ENCODE peak calls at places on chromosomes 13 and 19, in five cellular contexts. One of them, this sample, is unnamed.
A peak's percentile ranks its signal among the peaks of the same experiment; 100 is the strongest.

GRCh38 chr19:3413796-3414327 is 47.5 kb downstream of the NFIC start:
- DNase-seq in sigmoid colon: no peak
- DNase-seq in RWPE1: no peak
- DNase-seq in ascending aorta: no peak
- DNase-seq in neuronal stem cell: no peak
- DNase-seq in this sample: no peak

GRCh38 chr13:95624020-95624419 is 20.5 kb downstream of the DZIP1 start:
- DNase-seq in RWPE1: peak; percentile 42
- DNase-seq in neuronal stem cell: peak; percentile 51
- DNase-seq in ascending aorta: no peak
- DNase-seq in sigmoid colon: no peak
- DNase-seq in this sample: no peak

GRCh38 chr13:104436555-104436954 is 1370.3 kb upstream of the SLC10A2 start:
- DNase-seq in sigmoid colon: no peak
- DNase-seq in neuronal stem cell: no peak
- DNase-seq in RWPE1: no peak
- DNase-seq in ascending aorta: no peak
- DNase-seq in this sample: no peak

GRCh38 chr13:42280537-42280936 is 8.6 kb downstream of the AKAP11 start:
- DNase-seq in ascending aorta: no peak
- DNase-seq in sigmoid colon: no peak
- DNase-seq in neuronal stem cell: no peak
- DNase-seq in RWPE1: no peak
- DNase-seq in this sample: no peak

GRCh38 chr19:6326815-6327214 is 6.6 kb downstream of the ACER1 start:
- DNase-seq in sigmoid colon: no peak
- DNase-seq in ascending aorta: no peak
- DNase-seq in neuronal stem cell: no peak
- DNase-seq in RWPE1: no peak
- DNase-seq in this sample: no peak

GRCh38 chr19:30225615-30226463 is 146.3 kb upstream of the ZNF536 start:
- DNase-seq in sigmoid colon: peak; percentile 44
- DNase-seq in neuronal stem cell: no peak
- DNase-seq in ascending aorta: no peak
- DNase-seq in RWPE1: no peak
- DNase-seq in this sample: no peak

GRCh38 chr13:39485314-39485700 is 117.7 kb downstream of the LHFPL6 start:
- DNase-seq in RWPE1: no peak
- DNase-seq in sigmoid colon: no peak
- DNase-seq in ascending aorta: no peak
- DNase-seq in neuronal stem cell: no peak
- DNase-seq in this sample: no peak

GRCh38 chr19:5947435-5947834 is 30.5 kb downstream of the RANBP3 start:
- DNase-seq in RWPE1: no peak
- DNase-seq in sigmoid colon: peak; percentile 94
- DNase-seq in neuronal stem cell: no peak
- DNase-seq in ascending aorta: peak; percentile 79
- DNase-seq in this sample: no peak

GRCh38 chr13:113532156-113532806 is 41.8 kb upstream of the DCUN1D2 start:
- DNase-seq in RWPE1: peak; percentile 46
- DNase-seq in sigmoid colon: peak; percentile 56
- DNase-seq in neuronal stem cell: peak; percentile 63
- DNase-seq in ascending aorta: peak; percentile 56
- DNase-seq in this sample: no peak

GRCh38 chr13:29161653-29162052 is 341.5 kb downstream of the MTUS2 start:
- DNase-seq in RWPE1: no peak
- DNase-seq in ascending aorta: no peak
- DNase-seq in sigmoid colon: no peak
- DNase-seq in neuronal stem cell: no peak
- DNase-seq in this sample: no peak

GRCh38 chr13:89925107-89925506 is 1422.4 kb upstream of the MIR17HG start:
- DNase-seq in RWPE1: peak; percentile 26
- DNase-seq in sigmoid colon: no peak
- DNase-seq in neuronal stem cell: peak; percentile 12
- DNase-seq in ascending aorta: no peak
- DNase-seq in this sample: no peak

GRCh38 chr13:93355094-93355493 is 128.5 kb downstream of the GPC6 start:
- DNase-seq in ascending aorta: no peak
- DNase-seq in RWPE1: no peak
- DNase-seq in neuronal stem cell: no peak
- DNase-seq in sigmoid colon: no peak
- DNase-seq in this sample: no peak

GRCh38 chr19:54523403-54523802 is 20.8 kb downstream of the LAIR2 start:
- DNase-seq in neuronal stem cell: no peak
- DNase-seq in RWPE1: peak; percentile 57
- DNase-seq in sigmoid colon: no peak
- DNase-seq in ascending aorta: no peak
- DNase-seq in this sample: no peak

GRCh38 chr13:31485183-31485582 is 254.1 kb upstream of the RXFP2 start:
- DNase-seq in sigmoid colon: no peak
- DNase-seq in neuronal stem cell: no peak
- DNase-seq in RWPE1: no peak
- DNase-seq in ascending aorta: no peak
- DNase-seq in this sample: no peak

GRCh38 chr13:99231726-99232125 is 26.5 kb downstream of the GPR18 start:
- DNase-seq in ascending aorta: no peak
- DNase-seq in sigmoid colon: no peak
- DNase-seq in RWPE1: no peak
- DNase-seq in neuronal stem cell: no peak
- DNase-seq in this sample: no peak

GRCh38 chr19:23802290-23802689 is 43.6 kb upstream of the ZNF681 start:
- DNase-seq in neuronal stem cell: no peak
- DNase-seq in ascending aorta: no peak
- DNase-seq in sigmoid colon: no peak
- DNase-seq in RWPE1: no peak
- DNase-seq in this sample: no peak

GRCh38 chr19:13262450-13262849 is 112.2 kb downstream of the IER2 start:
- DNase-seq in ascending aorta: no peak
- DNase-seq in RWPE1: peak; percentile 72
- DNase-seq in neuronal stem cell: no peak
- DNase-seq in sigmoid colon: no peak
- DNase-seq in this sample: no peak

GRCh38 chr13:108527849-108528248 is 101.6 kb upstream of the MYO16 start:
- DNase-seq in RWPE1: no peak
- DNase-seq in ascending aorta: no peak
- DNase-seq in sigmoid colon: no peak
- DNase-seq in neuronal stem cell: no peak
- DNase-seq in this sample: no peak

GRCh38 chr19:29841209-29841558 is 29.4 kb downstream of the CCNE1 start:
- DNase-seq in sigmoid colon: peak; percentile 48
- DNase-seq in neuronal stem cell: no peak
- DNase-seq in RWPE1: no peak
- DNase-seq in ascending aorta: no peak
- DNase-seq in this sample: no peak

GRCh38 chr19:45079063-45079910 is at the start of gene GEMIN7:
- DNase-seq in neuronal stem cell: peak; percentile 78
- DNase-seq in RWPE1: peak; percentile 67
- DNase-seq in ascending aorta: peak; percentile 84
- DNase-seq in sigmoid colon: peak; percentile 87
- DNase-seq in this sample: no peak

GRCh38 chr19:23823952-23824389 is 65.3 kb upstream of the ZNF681 start:
- DNase-seq in neuronal stem cell: peak; percentile 0
- DNase-seq in sigmoid colon: no peak
- DNase-seq in ascending aorta: no peak
- DNase-seq in RWPE1: no peak
- DNase-seq in this sample: no peak

GRCh38 chr13:58587183-58587582 is 955.6 kb downstream of the PCDH17 start:
- DNase-seq in neuronal stem cell: no peak
- DNase-seq in ascending aorta: no peak
- DNase-seq in sigmoid colon: no peak
- DNase-seq in RWPE1: no peak
- DNase-seq in this sample: no peak

GRCh38 chr13:27533155-27533643 is 82.8 kb upstream of the MTIF3 start:
- DNase-seq in RWPE1: peak; percentile 60
- DNase-seq in sigmoid colon: peak; percentile 87
- DNase-seq in ascending aorta: peak; percentile 84
- DNase-seq in neuronal stem cell: peak; percentile 79
- DNase-seq in this sample: peak; percentile 76

GRCh38 chr13:43129511-43130130 is 106.2 kb downstream of the DNAJC15 start:
- DNase-seq in RWPE1: no peak
- DNase-seq in ascending aorta: no peak
- DNase-seq in neuronal stem cell: no peak
- DNase-seq in sigmoid colon: no peak
- DNase-seq in this sample: no peak

GRCh38 chr19:6319376-6319775 is 14.0 kb downstream of the ACER1 start:
- DNase-seq in neuronal stem cell: no peak
- DNase-seq in ascending aorta: no peak
- DNase-seq in RWPE1: no peak
- DNase-seq in sigmoid colon: no peak
- DNase-seq in this sample: no peak

GRCh38 chr19:49637865-49638350 is 2.0 kb downstream of the RRAS start:
- DNase-seq in sigmoid colon: peak; percentile 96
- DNase-seq in RWPE1: peak; percentile 72
- DNase-seq in ascending aorta: peak; percentile 93
- DNase-seq in neuronal stem cell: no peak
- DNase-seq in this sample: peak; percentile 95

GRCh38 chr19:33212773-33213172 is 12.9 kb downstream of the SLC7A10 start:
- DNase-seq in sigmoid colon: no peak
- DNase-seq in ascending aorta: no peak
- DNase-seq in RWPE1: no peak
- DNase-seq in neuronal stem cell: no peak
- DNase-seq in this sample: no peak

GRCh38 chr13:24184265-24184841 is 23.8 kb downstream of the SPATA13 start:
- DNase-seq in sigmoid colon: no peak
- DNase-seq in ascending aorta: no peak
- DNase-seq in RWPE1: no peak
- DNase-seq in neuronal stem cell: no peak
- DNase-seq in this sample: no peak

GRCh38 chr13:24181991-24182702 is 21.6 kb downstream of the SPATA13 start:
- DNase-seq in sigmoid colon: no peak
- DNase-seq in RWPE1: no peak
- DNase-seq in neuronal stem cell: no peak
- DNase-seq in ascending aorta: no peak
- DNase-seq in this sample: no peak

GRCh38 chr13:24182703-24183081 is 22.2 kb downstream of the SPATA13 start:
- DNase-seq in sigmoid colon: no peak
- DNase-seq in RWPE1: no peak
- DNase-seq in ascending aorta: no peak
- DNase-seq in neuronal stem cell: no peak
- DNase-seq in this sample: no peak

GRCh38 chr13:24184855-24185254 is 24.3 kb downstream of the SPATA13 start:
- DNase-seq in RWPE1: no peak
- DNase-seq in ascending aorta: no peak
- DNase-seq in sigmoid colon: no peak
- DNase-seq in neuronal stem cell: no peak
- DNase-seq in this sample: no peak

DNA sequence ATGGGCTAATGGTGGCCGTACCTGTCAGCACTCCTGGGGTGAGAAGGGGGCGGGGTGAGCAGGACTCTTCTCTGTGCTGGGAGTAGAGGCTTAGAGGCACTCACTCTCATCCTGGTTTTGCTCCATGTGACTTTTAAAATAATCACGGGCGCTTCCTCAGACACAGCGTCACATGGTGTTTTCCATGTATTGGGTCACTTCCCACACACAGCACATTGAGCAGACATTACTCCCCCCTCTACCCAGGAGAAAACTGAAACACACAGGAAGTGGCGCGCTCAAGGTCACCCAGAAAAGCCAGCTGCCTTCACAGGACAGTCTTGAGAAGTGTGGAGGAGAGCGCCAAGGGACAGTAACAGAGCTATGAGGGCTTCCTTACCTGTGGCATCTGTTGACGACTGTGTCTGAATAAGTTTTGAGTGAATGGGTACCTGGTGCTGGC is 23.2 kb downstream of the SPATA13 start:
- DNase-seq in ascending aorta: no peak
- DNase-seq in neuronal stem cell: no peak
- DNase-seq in RWPE1: no peak
- DNase-seq in sigmoid colon: no peak
- DNase-seq in this sample: no peak
- H3K27ac ChIP-seq in ascending aorta: no peak overlapping the region
- H3K27ac ChIP-seq in neuronal stem cell: no peak overlapping the region
- H3K27ac ChIP-seq in RWPE1: no peak overlapping the region
- H3K27ac ChIP-seq in sigmoid colon: no peak overlapping the region
- H3K27ac ChIP-seq in this sample: no peak overlapping the region

DNA sequence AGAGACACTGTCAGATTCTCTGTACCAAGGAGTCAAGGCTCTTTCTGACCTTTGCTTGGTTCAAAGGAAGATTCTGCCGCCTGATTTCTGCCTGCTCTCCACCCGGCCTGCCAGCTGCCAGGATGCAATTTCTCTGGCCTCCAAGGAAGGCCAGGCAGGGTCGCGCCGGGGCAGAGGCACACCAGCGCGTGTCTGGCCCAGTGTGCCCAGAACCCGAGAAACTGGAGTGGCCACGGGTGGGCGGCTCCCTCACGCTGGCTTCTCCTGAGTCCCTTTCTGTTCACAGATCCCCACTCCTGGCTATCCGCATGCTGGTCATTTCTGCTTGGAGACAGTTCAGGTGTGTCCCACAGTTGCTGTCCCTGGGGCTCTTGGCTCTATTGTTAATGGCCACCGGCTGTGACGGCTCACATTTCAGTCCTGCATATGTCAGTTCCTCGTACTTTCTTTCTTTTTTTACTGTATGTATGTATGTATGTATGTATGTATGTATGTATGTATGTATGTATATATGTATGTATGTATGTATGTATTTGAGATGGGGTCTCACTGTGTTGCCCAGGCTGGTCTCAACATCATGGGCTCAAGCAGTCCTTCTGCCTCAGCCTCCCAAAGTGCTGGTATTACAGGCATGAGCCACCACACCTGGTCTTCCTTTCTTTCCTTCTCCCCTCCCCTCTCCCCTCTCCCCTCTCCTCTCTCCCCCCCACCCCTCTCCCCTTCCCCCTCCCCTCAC is 16.9 kb downstream of the TMPRSS9 start:
- DNase-seq in sigmoid colon: no peak
- DNase-seq in neuronal stem cell: no peak
- DNase-seq in RWPE1: no peak
- DNase-seq in ascending aorta: no peak
- DNase-seq in this sample: no peak
- H3K27ac ChIP-seq in sigmoid colon: no peak overlapping the region
- H3K27ac ChIP-seq in neuronal stem cell: no peak overlapping the region
- H3K27ac ChIP-seq in RWPE1: peak overlapping the region; percentile 28
- H3K27ac ChIP-seq in ascending aorta: no peak overlapping the region
- H3K27ac ChIP-seq in this sample: no peak overlapping the region

GRCh38 chr19:38387550-38388309 is at the start of gene GGN:
- DNase-seq in sigmoid colon: peak; percentile 87
- DNase-seq in neuronal stem cell: peak; percentile 99
- DNase-seq in ascending aorta: peak; percentile 95
- DNase-seq in RWPE1: peak; percentile 98
- DNase-seq in this sample: peak; percentile 91

GRCh38 chr19:38388310-38389100 is at the start of gene SPRED3:
- DNase-seq in sigmoid colon: no peak
- DNase-seq in RWPE1: peak; percentile 76
- DNase-seq in neuronal stem cell: no peak
- DNase-seq in ascending aorta: no peak
- DNase-seq in this sample: no peak

GRCh38 chr19:38389101-38389925 is 816 bp downstream of the SPRED3 start:
- DNase-seq in RWPE1: peak; percentile 91
- DNase-seq in sigmoid colon: no peak
- DNase-seq in neuronal stem cell: peak; percentile 32
- DNase-seq in ascending aorta: peak; percentile 84
- DNase-seq in this sample: no peak

GRCh38 chr19:38391911-38392464 is 3.5 kb downstream of the SPRED3 start:
- DNase-seq in ascending aorta: no peak
- DNase-seq in sigmoid colon: no peak
- DNase-seq in RWPE1: no peak
- DNase-seq in neuronal stem cell: no peak
- DNase-seq in this sample: no peak

GRCh38 chr19:38389957-38390924 is 1.7 kb downstream of the SPRED3 start:
- DNase-seq in sigmoid colon: no peak
- DNase-seq in RWPE1: no peak
- DNase-seq in ascending aorta: no peak
- DNase-seq in neuronal stem cell: no peak
- DNase-seq in this sample: no peak
- H3K27ac ChIP-seq in sigmoid colon: no peak overlapping the region
- H3K27ac ChIP-seq in RWPE1: peak overlapping the region; percentile 94
- H3K27ac ChIP-seq in ascending aorta: peak overlapping the region; percentile 97
- H3K27ac ChIP-seq in neuronal stem cell: no peak overlapping the region
- H3K27ac ChIP-seq in this sample: peak overlapping the region; percentile 89

GRCh38 chr19:15181394-15181793 is 19.4 kb downstream of the NOTCH3 start:
- DNase-seq in sigmoid colon: no peak
- DNase-seq in neuronal stem cell: no peak
- DNase-seq in RWPE1: no peak
- DNase-seq in ascending aorta: no peak
- DNase-seq in this sample: no peak
- H3K27ac ChIP-seq in sigmoid colon: no peak overlapping the region
- H3K27ac ChIP-seq in neuronal stem cell: no peak overlapping the region
- H3K27ac ChIP-seq in RWPE1: no peak overlapping the region
- H3K27ac ChIP-seq in ascending aorta: no peak overlapping the region
- H3K27ac ChIP-seq in this sample: peak overlapping the region; percentile 38

This sample was measured in coronary artery.